ENCODE peak calls at places on chromosomes 11 and 22, in six cellular contexts. N is epithelial cell of esophagus, D is ureter, U is posterior vena cava, P is cardiac fibroblast, T is EL. A is an unnamed sample.

GRCh38 chr11:67082071-67082791 is 25.6 kb downstream of the RHOD start:
- DNase-seq in D (no peak), P (peak; percentile 25), T (peak; percentile 26), N (no peak), U (no peak), A (no peak)

GRCh38 chr11:44731685-44732411 is 5.1 kb downstream of the TSPAN18 start:
- DNase-seq in T (no peak), D (no peak), N (no peak), U (no peak), P (no peak), A (no peak)

GRCh38 chr11:78050964-78051831 is 12.5 kb upstream of the THRSP start:
- DNase-seq in D (no peak), U (no peak), P (peak; percentile 79), T (peak; percentile 84), N (peak; percentile 83), A (no peak)

GRCh38 chr22:39685336-39686177 is 115.0 kb downstream of the CACNA1I start:
- DNase-seq in D (no peak), P (no peak), U (no peak), T (no peak), N (no peak), A (peak; percentile 46)

GRCh38 chr11:20715464-20715863 is 46.1 kb downstream of the NELL1 start:
- DNase-seq in P (no peak), U (no peak), D (no peak), N (no peak), T (no peak), A (no peak)

GRCh38 chr11:62020661-62021060 is 53.2 kb upstream of the FTH1 start:
- DNase-seq in P (no peak), U (peak; percentile 73), T (peak; percentile 50), D (no peak), N (no peak), A (no peak)

GRCh38 chr11:75475767-75476650 is 43.0 kb upstream of the KLHL35 start:
- DNase-seq in P (peak; percentile 75), D (peak; percentile 63), T (peak; percentile 62), U (no peak), N (peak; percentile 72), A (peak; percentile 88)

GRCh38 chr11:122781378-122782040 is 56.8 kb upstream of the CRTAM start:
- DNase-seq in N (peak; percentile 86), D (peak; percentile 91), P (peak; percentile 95), T (peak; percentile 89), U (peak; percentile 95), A (peak; percentile 80)

GRCh38 chr11:11533751-11534150 is 88.1 kb downstream of the GALNT18 start:
- DNase-seq in D (no peak), N (no peak), T (no peak), P (no peak), U (no peak), A (no peak)

GRCh38 chr11:121722431-121723256 is 269.9 kb upstream of the SORL1-AS1 start:
- DNase-seq in N (peak; percentile 20), U (peak; percentile 94), P (peak; percentile 99), T (peak; percentile 62), D (peak; percentile 89), A (peak; percentile 91)

GRCh38 chr22:26124991-26125725 is 44.1 kb upstream of the SEZ6L start:
- DNase-seq in D (no peak), T (no peak), U (no peak), P (no peak), N (no peak), A (no peak)

GRCh38 chr11:2531277-2531986 is 86.6 kb downstream of the KCNQ1 start:
- DNase-seq in D (peak; percentile 75), N (peak; percentile 34), U (peak; percentile 91), P (peak; percentile 68), T (peak; percentile 52), A (peak; percentile 61)

GRCh38 chr11:114774599-114775365 is 96.5 kb downstream of the NXPE2 start:
- DNase-seq in D (peak; percentile 52), N (peak; percentile 1), P (peak; percentile 17), U (no peak), T (peak; percentile 21), A (peak; percentile 86)

GRCh38 chr22:32855023-32855756 is 53.7 kb downstream of the TIMP3 start:
- DNase-seq in N (no peak), P (no peak), U (no peak), T (no peak), D (no peak), A (no peak)

GRCh38 chr22:19375435-19375834 is 56.1 kb downstream of the HIRA start:
- DNase-seq in U (no peak), N (no peak), P (no peak), T (no peak), D (no peak), A (no peak)

GRCh38 chr11:1326435-1327063 is 17.1 kb upstream of the TOLLIP start:
- DNase-seq in T (peak; percentile 25), U (no peak), P (no peak), N (no peak), D (no peak), A (peak; percentile 61)

A was measured in DMS53.